ENCODE peak calls at places on chromosomes 11 and 22, in nine cellular contexts. Q is transverse colon; P is upper lobe of right lung; V is left lung; N is ovary; Y is body of pancreas; G is PC-3; J is CD8-positive, alpha-beta T cell; W is small intestine. E is an unnamed sample.

GRCh38 chr11:126547161-126547560 is 191.7 kb downstream of the ST3GAL4 start:
- DNase-seq in Q (no peak), N (no peak), Y (no peak), V (no peak), G (peak; percentile 38), J (no peak), W (no peak), P (no peak), E (peak; percentile 40)

GRCh38 chr11:92276773-92277172 is 52.2 kb downstream of the FAT3 start:
- DNase-seq in Q (no peak), W (no peak), V (no peak), J (no peak), G (peak; percentile 20), P (no peak), Y (no peak), N (no peak), E (no peak)

GRCh38 chr22:30304495-30305244 is 15.4 kb upstream of the CASTOR1 start:
- DNase-seq in Y (peak; percentile 27), V (no peak), G (peak; percentile 86), N (no peak), J (no peak), P (peak; percentile 70), Q (peak; percentile 63), W (no peak), E (peak; percentile 88)

GRCh38 chr22:39090426-39091064 is 6.5 kb upstream of the APOBEC3H start:
- DNase-seq in P (no peak), W (peak; percentile 59), V (peak; percentile 45), G (peak; percentile 96), N (no peak), J (peak; percentile 93), Q (peak; percentile 60), Y (peak; percentile 38), E (peak; percentile 98)

GRCh38 chr11:21894492-21894891 is 298.4 kb upstream of the ANO5 start:
- DNase-seq in G (no peak), N (no peak), Q (no peak), W (no peak), J (no peak), V (no peak), Y (no peak), P (no peak), E (no peak)

GRCh38 chr22:47151490-47151889 is 389.0 kb downstream of the TBC1D22A start:
- DNase-seq in J (no peak), Q (no peak), N (no peak), W (no peak), V (no peak), G (peak; percentile 54), Y (no peak), P (no peak), E (no peak)

GRCh38 chr11:49151211-49151610 is 57.2 kb downstream of the FOLH1 start:
- DNase-seq in G (no peak), W (no peak), V (no peak), N (no peak), Q (no peak), Y (no peak), J (no peak), P (no peak), E (no peak)

GRCh38 chr11:64355078-64355940 is 3.7 kb upstream of the RPS6KA4 start:
- DNase-seq in J (peak; percentile 64), Y (peak; percentile 89), G (peak; percentile 94), W (peak; percentile 91), P (peak; percentile 90), N (peak; percentile 76), Q (peak; percentile 66), V (peak; percentile 82), E (peak; percentile 68)

GRCh38 chr11:2571598-2572281 is 126.9 kb downstream of the KCNQ1 start:
- DNase-seq in P (peak; percentile 53), J (no peak), V (no peak), W (no peak), Y (no peak), G (no peak), N (no peak), Q (no peak), E (no peak)

GRCh38 chr22:36201630-36202312 is at the start of gene APOL4:
- DNase-seq in N (peak; percentile 85), G (no peak), P (peak; percentile 81), Y (peak; percentile 68), Q (peak; percentile 66), W (no peak), J (no peak), V (peak; percentile 72), E (no peak)

GRCh38 chr22:17176715-17177114 is 17.6 kb upstream of the HDHD5 start:
- DNase-seq in N (no peak), Y (no peak), J (no peak), W (no peak), G (no peak), P (no peak), V (no peak), Q (no peak), E (no peak)

GRCh38 chr11:118314985-118315384 is 10.5 kb downstream of the CD3E start:
- DNase-seq in G (peak; percentile 80), N (no peak), P (no peak), Y (no peak), Q (no peak), J (no peak), V (no peak), W (peak; percentile 46), E (no peak)

GRCh38 chr11:125274309-125274708 is 109.8 kb downstream of the PKNOX2 start:
- DNase-seq in J (no peak), Q (no peak), P (no peak), V (no peak), Y (no peak), N (no peak), G (no peak), W (no peak), E (no peak)

GRCh38 chr11:132234878-132235277 is 864.5 kb downstream of the NTM start:
- DNase-seq in Q (no peak), Y (no peak), J (no peak), N (no peak), W (no peak), P (no peak), G (peak; percentile 15), V (no peak), E (peak; percentile 23)

GRCh38 chr11:10304495-10305261 is at the start of gene ADM:
- DNase-seq in J (peak; percentile 42), W (peak; percentile 86), Q (peak; percentile 93), G (peak; percentile 94), N (peak; percentile 91), Y (peak; percentile 88), P (peak; percentile 91), V (peak; percentile 90), E (peak; percentile 91)

GRCh38 chr11:31671681-31672080 is 139.4 kb downstream of the PAX6 start:
- DNase-seq in G (no peak), W (no peak), V (no peak), Y (no peak), N (no peak), Q (no peak), J (no peak), P (no peak), E (no peak)

GRCh38 chr11:119712459-119713360 is 16.3 kb downstream of the NECTIN1 start:
- DNase-seq in W (no peak), Q (no peak), P (no peak), G (no peak), N (no peak), V (no peak), J (no peak), Y (no peak), E (no peak)

GRCh38 chr11:56271092-56271491 is 2.9 kb upstream of the OR5T1 start:
- DNase-seq in W (no peak), Q (no peak), N (no peak), Y (no peak), P (no peak), V (no peak), J (no peak), G (no peak), E (peak; percentile 0)

GRCh38 chr11:20156280-20156875 is 3.9 kb downstream of the DBX1 start:
- DNase-seq in W (peak; percentile 24), P (no peak), G (no peak), Q (peak; percentile 42), V (no peak), N (no peak), J (peak; percentile 59), Y (peak; percentile 6), E (no peak)
- H3K27me3 ChIP-seq in W (peaks cover 52% of the 10 kb centered on the region), P (peaks cover 82% of the 10 kb centered on the region), G (peaks cover 46% of the 10 kb centered on the region), Q (peaks cover 91% of the 10 kb centered on the region), V (peaks cover 93% of the 10 kb centered on the region), N (no peaks in the 10 kb centered on the region), J (peaks cover 36% of the 10 kb centered on the region), Y (peaks cover 37% of the 10 kb centered on the region), E (peaks cover 56% of the 10 kb centered on the region)

DNA sequence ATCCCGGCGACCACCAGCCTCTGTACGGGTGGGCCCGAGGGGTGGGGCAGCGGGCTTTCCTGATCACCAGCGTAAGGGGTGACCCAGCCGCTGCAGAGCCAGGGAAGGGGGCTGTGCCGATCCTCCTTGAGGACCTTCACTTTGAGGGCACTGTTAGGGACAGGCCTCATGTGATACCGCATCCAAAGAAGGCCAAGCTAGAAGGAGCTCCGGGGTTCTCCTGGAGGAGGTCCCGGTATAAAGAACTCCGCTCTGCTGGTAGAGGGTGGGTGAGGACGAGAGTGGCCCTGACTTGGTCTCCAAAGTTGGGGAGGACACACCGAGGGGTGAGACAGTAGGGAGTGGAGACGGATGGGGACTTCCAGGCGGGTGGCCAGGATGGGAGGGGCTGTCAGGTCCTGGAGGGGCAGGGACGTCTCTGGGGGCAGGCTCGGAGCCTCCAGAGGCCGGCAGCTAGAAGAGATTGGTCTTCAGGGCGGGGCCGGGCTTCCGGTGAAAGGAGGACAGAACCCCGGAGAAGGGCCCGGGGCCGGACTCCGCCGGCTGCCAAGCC is 4.6 kb downstream of the PHOX2A start:
- DNase-seq in Y (no peak), W (no peak), Q (peak; percentile 61), N (peak; percentile 61), J (no peak), G (peak; percentile 47), P (peak; percentile 83), V (peak; percentile 73), E (no peak)
- H3K27ac ChIP-seq in Y (no peak overlapping the region), W (no peak overlapping the region), Q (peak overlapping the region; percentile 46), N (no peak overlapping the region), J (no peak overlapping the region), G (no peak overlapping the region), P (no peak overlapping the region), V (no peak overlapping the region), E (no peak overlapping the region)

GRCh38 chr11:26709057-26709456 is 12.8 kb downstream of the SLC5A12 start:
- DNase-seq in P (no peak), Y (no peak), W (no peak), G (no peak), J (no peak), V (no peak), Q (no peak), N (no peak), E (no peak)
- H3K27me3 ChIP-seq in P (no peaks in the 10 kb centered on the region), Y (no peaks in the 10 kb centered on the region), W (no peaks in the 10 kb centered on the region), G (peaks cover 10% of the 10 kb centered on the region), J (no peaks in the 10 kb centered on the region), V (no peaks in the 10 kb centered on the region), Q (no peaks in the 10 kb centered on the region), N (no peaks in the 10 kb centered on the region), E (peaks cover 4% of the 10 kb centered on the region)

DNA sequence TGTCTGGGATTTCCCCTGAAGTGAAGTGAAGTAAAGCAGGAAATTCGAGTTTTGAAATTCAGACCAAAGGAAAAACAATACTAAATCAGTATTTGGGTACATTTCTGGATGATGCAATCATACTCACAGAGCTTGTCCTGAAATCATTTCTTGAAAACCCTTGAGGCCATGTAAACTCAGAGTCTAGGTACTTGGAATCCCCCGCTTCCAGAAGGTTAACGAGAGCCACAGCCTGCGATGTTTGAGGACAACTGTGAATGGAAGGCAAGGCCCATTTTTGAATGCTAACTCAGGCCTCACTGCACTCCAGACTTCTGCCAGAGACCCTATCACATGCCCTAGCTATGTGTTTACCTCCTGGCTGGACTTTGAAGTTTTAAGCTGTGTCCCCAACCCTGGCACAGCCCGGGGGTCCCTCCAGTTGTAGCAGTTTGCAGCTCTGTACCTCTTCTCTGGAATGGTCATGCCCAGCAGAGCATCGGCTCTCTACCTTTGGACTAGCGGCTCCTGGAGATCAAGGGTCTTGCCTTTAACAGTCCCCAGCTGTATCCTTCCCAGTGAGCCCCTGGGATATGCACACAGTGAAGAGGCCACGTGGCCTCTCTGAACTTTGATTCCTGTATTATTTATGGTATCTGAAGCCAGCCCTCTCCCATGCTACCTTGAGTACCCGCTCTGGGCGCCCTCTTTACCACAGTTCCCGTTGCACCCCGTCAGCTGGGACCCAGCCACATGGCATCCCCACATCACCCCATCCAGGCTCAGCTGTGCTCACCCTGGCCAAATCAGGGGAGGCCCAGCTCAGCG is 5.6 kb upstream of the FTH1 start:
- DNase-seq in Y (peak; percentile 72), V (peak; percentile 58), W (peak; percentile 87), P (peak; percentile 59), J (no peak), Q (no peak), N (no peak), G (peak; percentile 96), E (peak; percentile 99)
- H3K27ac ChIP-seq in Y (peak overlapping the region; percentile 98), V (peak overlapping the region; percentile 98), W (peak overlapping the region; percentile 84), P (peak overlapping the region; percentile 98), J (no peak overlapping the region), Q (peak overlapping the region; percentile 100), N (peak overlapping the region; percentile 79), G (peak overlapping the region; percentile 98), E (peak overlapping the region; percentile 99)

E was measured in mammary epithelial cell.